ENCODE peak calls at places on chromosomes 12 and 14, in ten cellular contexts. G is fibroblast of lung, Q is neural progenitor cell, I is left ventricle myocardium inferior, Z is testis, K is fibroblast of the aortic adventitia, O is uterus, J is esophagus muscularis mucosa, M is body of pancreas, U is epithelial cell of esophagus. C is an unnamed sample.

GRCh38 chr12:22626429-22626828 is 1.5 kb downstream of the ETNK1 start:
- DNase-seq in G (peak), Q (no peak), I (no peak), Z (peak), K (peak), O (no peak), J (no peak), M (no peak), U (peak), C (peak)

GRCh38 chr12:58888131-58888783 is 32.0 kb downstream of the LRIG3 start:
- DNase-seq in G (peak), Q (no peak), I (peak), Z (no peak), K (peak), O (peak), J (no peak), M (peak), U (peak), C (peak)

GRCh38 chr12:13744566-13744965 is 236.8 kb downstream of the GRIN2B start:
- DNase-seq in G (no peak), Q (peak), I (no peak), Z (no peak), K (no peak), O (no peak), J (no peak), M (no peak), U (no peak), C (no peak)

GRCh38 chr12:78671295-78671694 is 193.3 kb upstream of the SYT1 start:
- DNase-seq in G (peak), Q (no peak), I (no peak), Z (no peak), K (peak), O (no peak), J (no peak), M (no peak), U (peak), C (peak)

GRCh38 chr14:67579040-67579439 is 21.0 kb downstream of the PIGH start:
- DNase-seq in G (no peak), Q (no peak), I (no peak), Z (no peak), K (no peak), O (no peak), J (no peak), M (no peak), U (no peak), C (no peak)

GRCh38 chr14:76947078-76947837 is 81.2 kb downstream of the IRF2BPL start:
- DNase-seq in G (peak), Q (peak), I (peak), Z (peak), K (peak), O (peak), J (peak), M (peak), U (peak), C (peak)

GRCh38 chr14:67418368-67419174 is 6.6 kb upstream of the PLEK2 start:
- DNase-seq in G (no peak), Q (no peak), I (no peak), Z (no peak), K (peak), O (no peak), J (no peak), M (peak), U (peak), C (peak)

GRCh38 chr12:57629897-57630471 is 3.0 kb downstream of the B4GALNT1 start:
- DNase-seq in G (no peak), Q (peak), I (no peak), Z (peak), K (no peak), O (no peak), J (peak), M (no peak), U (no peak), C (no peak)

GRCh38 chr12:104668274-104668718 is 211.5 kb downstream of the CHST11 start:
- DNase-seq in G (peak), Q (no peak), I (peak), Z (peak), K (peak), O (peak), J (no peak), M (no peak), U (no peak), C (no peak)

GRCh38 chr12:50992814-50993213 is 33.4 kb downstream of the SLC11A2 start:
- DNase-seq in G (no peak), Q (no peak), I (peak), Z (no peak), K (no peak), O (no peak), J (no peak), M (no peak), U (no peak), C (no peak)

GRCh38 chr12:56874821-56875220 is 59.4 kb downstream of the SDR9C7 start:
- DNase-seq in G (no peak), Q (no peak), I (no peak), Z (no peak), K (peak), O (no peak), J (peak), M (no peak), U (no peak), C (no peak)

GRCh38 chr12:122513660-122514059 is 12.9 kb upstream of the ZCCHC8 start:
- DNase-seq in G (no peak), Q (no peak), I (no peak), Z (no peak), K (no peak), O (no peak), J (no peak), M (no peak), U (no peak), C (no peak)

GRCh38 chr14:98912655-98913054 is 359.3 kb downstream of the BCL11B start:
- DNase-seq in G (no peak), Q (no peak), I (no peak), Z (no peak), K (no peak), O (no peak), J (no peak), M (no peak), U (peak), C (no peak)

GRCh38 chr12:124297389-124297788 is 2.5 kb downstream of the RFLNA start:
- DNase-seq in G (no peak), Q (no peak), I (no peak), Z (no peak), K (no peak), O (no peak), J (no peak), M (no peak), U (no peak), C (no peak)

GRCh38 chr14:77140343-77140936 is 1.2 kb downstream of the ZDHHC22 start:
- DNase-seq in G (no peak), Q (peak), I (no peak), Z (no peak), K (no peak), O (no peak), J (no peak), M (no peak), U (no peak), C (no peak)

GRCh38 chr14:101031721-101032120 is 128.2 kb upstream of the RTL1 start:
- DNase-seq in G (no peak), Q (no peak), I (peak), Z (no peak), K (no peak), O (no peak), J (no peak), M (peak), U (no peak), C (no peak)

GRCh38 chr12:96403870-96404269 is 3.6 kb upstream of the CDK17 start:
- DNase-seq in G (no peak), Q (no peak), I (no peak), Z (no peak), K (no peak), O (no peak), J (no peak), M (no peak), U (no peak), C (no peak)

GRCh38 chr12:42574879-42575278 is 14.7 kb downstream of the PRICKLE1 start:
- DNase-seq in G (no peak), Q (no peak), I (no peak), Z (no peak), K (no peak), O (no peak), J (no peak), M (no peak), U (no peak), C (no peak)

GRCh38 chr14:71117839-71118743 is 210.8 kb downstream of the PCNX1 start:
- DNase-seq in G (peak), Q (no peak), I (no peak), Z (no peak), K (peak), O (no peak), J (no peak), M (peak), U (peak), C (peak)

GRCh38 chr12:122959566-122960192 is 6.6 kb downstream of the ABCB9 start:
- DNase-seq in G (no peak), Q (no peak), I (no peak), Z (no peak), K (no peak), O (no peak), J (no peak), M (no peak), U (no peak), C (no peak)

GRCh38 chr12:42756841-42757661 is 167.5 kb upstream of the PRICKLE1 start:
- DNase-seq in G (peak), Q (peak), I (no peak), Z (no peak), K (peak), O (peak), J (peak), M (peak), U (peak), C (peak)

GRCh38 chr12:3962661-3963483 is 89.7 kb upstream of the PARP11 start:
- DNase-seq in G (no peak), Q (no peak), I (no peak), Z (peak), K (no peak), O (no peak), J (no peak), M (peak), U (peak), C (no peak)

GRCh38 chr14:20331048-20331613 is 1.9 kb downstream of the CCNB1IP1 start:
- DNase-seq in G (no peak), Q (no peak), I (no peak), Z (no peak), K (no peak), O (no peak), J (no peak), M (no peak), U (no peak), C (no peak)

GRCh38 chr14:76294876-76295275 is 81.1 kb upstream of the ESRRB start:
- DNase-seq in G (no peak), Q (no peak), I (no peak), Z (no peak), K (no peak), O (no peak), J (no peak), M (no peak), U (no peak), C (no peak)

GRCh38 chr12:94218244-94218643 is 69.9 kb downstream of the PLXNC1 start:
- DNase-seq in G (no peak), Q (no peak), I (no peak), Z (no peak), K (no peak), O (no peak), J (peak), M (no peak), U (no peak), C (no peak)

GRCh38 chr14:89370781-89371180 is 46.3 kb downstream of the FOXN3 start:
- DNase-seq in G (no peak), Q (no peak), I (no peak), Z (no peak), K (no peak), O (no peak), J (no peak), M (no peak), U (no peak), C (no peak)

GRCh38 chr12:95218852-95219171 is 1.2 kb downstream of the VEZT start:
- DNase-seq in G (no peak), Q (peak), I (no peak), Z (peak), K (no peak), O (no peak), J (no peak), M (peak), U (peak), C (peak)

GRCh38 chr12:117506333-117506732 is 144.9 kb upstream of the NOS1 start:
- DNase-seq in G (no peak), Q (no peak), I (no peak), Z (no peak), K (no peak), O (no peak), J (no peak), M (no peak), U (no peak), C (no peak)

GRCh38 chr12:107537464-107538119 is 148.0 kb upstream of the PWP1 start:
- DNase-seq in G (no peak), Q (no peak), I (no peak), Z (no peak), K (peak), O (no peak), J (peak), M (no peak), U (no peak), C (no peak)

GRCh38 chr12:68746572-68747180 is 700 bp downstream of the SLC35E3 start:
- DNase-seq in G (peak), Q (peak), I (peak), Z (peak), K (peak), O (peak), J (peak), M (peak), U (peak), C (peak)

GRCh38 chr14:28709571-28710305 is 56.8 kb upstream of the FOXG1 start:
- DNase-seq in G (no peak), Q (peak), I (no peak), Z (no peak), K (no peak), O (no peak), J (no peak), M (no peak), U (no peak), C (no peak)

DNA sequence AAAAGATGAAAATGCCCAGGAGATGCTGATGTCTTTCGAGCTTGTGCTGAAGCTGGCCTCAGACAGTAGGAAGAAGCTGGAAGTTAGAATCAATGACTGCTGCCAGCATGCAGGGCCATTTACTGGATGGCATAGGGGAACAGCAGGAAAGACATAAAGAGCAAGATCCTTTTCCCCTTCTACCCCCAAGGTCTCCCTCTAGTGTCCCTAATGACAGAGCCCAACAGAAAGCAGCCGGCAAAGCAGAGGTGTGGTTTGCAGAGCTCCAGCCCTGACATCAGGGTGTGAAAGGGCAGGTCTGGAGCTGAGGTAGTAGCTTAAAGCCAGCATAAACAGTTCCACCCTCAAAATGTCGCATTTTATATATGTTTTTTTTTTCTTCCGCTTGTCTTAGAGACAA is 1560.7 kb upstream of the TMEM132C start:
- DNase-seq in G (no peak), Q (peak), I (no peak), Z (no peak), K (no peak), O (no peak), J (no peak), M (no peak), U (no peak), C (peak)
- TF ChIP-seq CTCF in G (no peak), Q (peak), I (no peak), Z (no peak), K (peak), O (no peak), J (no peak), M (no peak), U (no peak), C (no peak)

GRCh38 chr14:32407170-32407569 is 78.1 kb downstream of the AKAP6 start:
- DNase-seq in G (peak), Q (no peak), I (no peak), Z (no peak), K (no peak), O (no peak), J (no peak), M (no peak), U (no peak), C (no peak)
- TF ChIP-seq CTCF in G (no peak), Q (no peak), I (no peak), Z (no peak), K (no peak), O (no peak), J (no peak), M (no peak), U (no peak), C (no peak)

GRCh38 chr14:61608245-61609142 is 86.8 kb upstream of the HIF1A start:
- DNase-seq in G (peak), Q (peak), I (no peak), Z (no peak), K (peak), O (no peak), J (no peak), M (no peak), U (no peak), C (no peak)

GRCh38 chr14:61609885-61610284 is 85.4 kb upstream of the HIF1A start:
- DNase-seq in G (peak), Q (no peak), I (no peak), Z (no peak), K (no peak), O (no peak), J (no peak), M (no peak), U (no peak), C (no peak)

GRCh38 chr14:61609143-61609851 is 86.0 kb upstream of the HIF1A start:
- DNase-seq in G (peak), Q (peak), I (no peak), Z (no peak), K (no peak), O (peak), J (no peak), M (no peak), U (no peak), C (peak)

GRCh38 chr14:61610900-61611299 is 84.4 kb upstream of the HIF1A start:
- DNase-seq in G (no peak), Q (no peak), I (no peak), Z (no peak), K (no peak), O (no peak), J (no peak), M (no peak), U (no peak), C (no peak)

DNA sequence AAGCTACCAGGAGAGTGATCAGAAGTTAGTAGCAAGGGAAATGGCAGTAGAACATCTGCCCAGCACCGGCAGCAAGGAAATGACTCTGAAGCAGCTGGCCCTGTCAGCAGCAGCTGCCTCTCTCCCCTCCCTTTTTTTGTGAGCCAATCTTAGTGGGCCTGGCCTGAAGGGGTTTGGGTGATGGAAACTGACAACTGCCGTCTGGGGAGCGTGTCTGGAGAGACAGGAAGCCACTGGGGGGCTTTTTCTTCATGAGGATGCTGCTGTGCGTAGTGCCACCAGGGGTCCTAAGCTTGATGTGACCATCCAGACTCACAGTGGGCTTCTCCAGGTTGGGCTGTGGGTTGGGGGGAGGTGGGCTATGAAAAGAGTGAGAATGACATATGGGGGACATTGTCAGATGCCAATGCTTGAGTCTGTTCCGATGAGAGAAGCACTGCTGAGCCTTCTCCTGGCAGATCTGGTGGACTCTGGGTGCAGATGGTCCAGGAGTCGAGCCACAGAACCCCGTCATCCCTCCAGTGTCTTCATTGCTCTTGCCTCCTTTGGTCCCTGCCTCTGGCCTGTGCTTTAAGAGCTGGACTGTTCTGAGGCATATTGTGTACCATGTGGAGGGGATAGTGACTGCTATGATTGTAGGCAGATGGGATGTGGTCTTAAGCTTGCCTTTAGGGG is 87.6 kb upstream of the HIF1A start:
- DNase-seq in G (no peak), Q (peak), I (no peak), Z (no peak), K (no peak), O (no peak), J (no peak), M (no peak), U (no peak), C (no peak)
- TF ChIP-seq CTCF in G (no peak), Q (peak), I (no peak), Z (no peak), K (no peak), O (no peak), J (no peak), M (no peak), U (no peak), C (no peak)

DNA sequence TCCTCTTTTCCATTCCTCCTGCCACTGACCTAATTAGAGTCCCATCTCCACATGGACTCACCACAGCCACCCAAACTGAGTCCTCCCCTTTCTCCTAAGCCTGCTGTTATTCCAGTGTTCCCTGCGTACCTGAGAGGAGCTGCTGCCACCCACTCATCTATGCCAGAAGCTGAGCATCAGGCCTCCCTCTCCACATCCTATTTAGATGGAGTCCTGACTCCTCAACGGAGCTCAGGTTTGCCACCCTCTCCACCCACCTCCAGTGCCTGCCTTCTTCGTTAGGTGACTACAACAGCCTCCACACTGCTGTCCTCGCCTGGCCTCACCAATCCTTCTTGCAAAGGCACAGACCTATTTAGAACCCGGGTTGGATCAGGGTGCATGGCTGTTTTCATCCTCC is 15.2 kb upstream of the ABHD12B start:
- DNase-seq in G (no peak), Q (no peak), I (no peak), Z (no peak), K (no peak), O (no peak), J (no peak), M (no peak), U (no peak), C (no peak)
- TF ChIP-seq CTCF in G (no peak), Q (no peak), I (no peak), Z (no peak), K (no peak), O (no peak), J (no peak), M (no peak), U (no peak), C (no peak)

C was measured in MCF 10A.